ENCODE peak calls at places on chromosomes 7 and 10, in eight cellular contexts. O, A, K, Y, M, V, D and U are unnamed samples.

GRCh38 chr10:31171402-31172120 is 139.9 kb upstream of the ZNF438 start:
- DNase-seq in Y (no peak), D (peak; percentile 19), O (no peak), A (no peak), M (no peak), V (peak; percentile 5), K (no peak), U (no peak)

GRCh38 chr7:18552311-18552916 is 56.9 kb downstream of the HDAC9 start:
- DNase-seq in M (no peak), Y (no peak), A (no peak), O (no peak), D (no peak), V (no peak), K (no peak), U (no peak)

GRCh38 chr7:100584677-100585510 is 1.0 kb downstream of the LRCH4 start:
- DNase-seq in V (no peak), M (peak; percentile 81), O (no peak), A (no peak), D (peak; percentile 79), K (peak; percentile 61), Y (no peak), U (peak; percentile 51)

GRCh38 chr7:95095259-95096122 is 188.1 kb downstream of the PPP1R9A start:
- DNase-seq in A (no peak), O (no peak), M (no peak), K (no peak), Y (no peak), D (no peak), V (no peak), U (no peak)

GRCh38 chr7:2821161-2821841 is 22.8 kb downstream of the GNA12 start:
- DNase-seq in V (no peak), D (peak; percentile 94), Y (peak; percentile 50), M (no peak), A (no peak), K (peak; percentile 92), O (no peak), U (peak; percentile 13)

GRCh38 chr7:92735707-92736106 is 100.7 kb downstream of the CDK6 start:
- DNase-seq in D (peak; percentile 73), A (no peak), V (no peak), K (no peak), O (no peak), Y (no peak), M (no peak), U (no peak)

GRCh38 chr10:17290226-17290625 is 62.2 kb downstream of the VIM start:
- DNase-seq in O (no peak), M (no peak), Y (no peak), D (peak; percentile 22), A (no peak), V (no peak), K (peak; percentile 53), U (peak; percentile 35)

GRCh38 chr7:124992881-124993562 is 63.4 kb upstream of the POT1 start:
- DNase-seq in Y (peak; percentile 57), A (no peak), V (no peak), K (peak; percentile 88), O (no peak), D (peak; percentile 91), M (no peak), U (no peak)

GRCh38 chr7:50397320-50397970 is 52.7 kb downstream of the FIGNL1 start:
- DNase-seq in O (no peak), A (no peak), D (no peak), V (no peak), M (no peak), Y (no peak), K (no peak), U (peak; percentile 69)

GRCh38 chr7:24981544-24981951 is 1.6 kb upstream of the OSBPL3 start:
- DNase-seq in V (peak; percentile 45), Y (no peak), A (peak; percentile 76), M (peak; percentile 69), K (peak; percentile 58), O (peak; percentile 90), D (peak; percentile 60), U (peak; percentile 70)

GRCh38 chr10:31977440-31978157 is 49.0 kb upstream of the ARHGAP12 start:
- DNase-seq in O (no peak), V (no peak), K (peak; percentile 90), Y (no peak), D (peak; percentile 87), A (no peak), M (no peak), U (no peak)

GRCh38 chr7:46220066-46220630 is 299.1 kb upstream of the IGFBP3 start:
- DNase-seq in K (peak; percentile 98), M (no peak), V (no peak), D (peak; percentile 39), A (no peak), Y (no peak), O (no peak), U (no peak)

GRCh38 chr7:80439894-80440811 is 71.7 kb downstream of the GNAT3 start:
- DNase-seq in V (no peak), Y (no peak), A (no peak), K (peak; percentile 41), O (no peak), D (peak; percentile 77), M (no peak), U (no peak)

GRCh38 chr7:84073476-84073875 is 121.1 kb downstream of the SEMA3A start:
- DNase-seq in A (no peak), M (no peak), V (no peak), Y (no peak), K (no peak), D (peak; percentile 70), O (no peak), U (no peak)

GRCh38 chr7:50379082-50379481 is 71.1 kb downstream of the FIGNL1 start:
- DNase-seq in Y (no peak), O (no peak), K (peak; percentile 97), M (no peak), A (no peak), V (no peak), D (no peak), U (no peak)

GRCh38 chr7:44103941-44104879 is at the start of gene AEBP1:
- DNase-seq in K (no peak), M (no peak), O (peak; percentile 88), V (peak; percentile 82), A (no peak), Y (no peak), D (peak; percentile 33), U (peak; percentile 54)

GRCh38 chr10:73900068-73900467 is 10.9 kb upstream of the PLAU start:
- DNase-seq in Y (no peak), D (no peak), A (no peak), M (no peak), K (no peak), V (no peak), O (no peak), U (no peak)

GRCh38 chr10:63712717-63713115 is 191.5 kb downstream of the REEP3 start:
- DNase-seq in O (no peak), Y (no peak), D (peak; percentile 51), V (no peak), A (no peak), K (no peak), M (no peak), U (no peak)

GRCh38 chr10:103276251-103276936 is 544 bp upstream of the INA start:
- DNase-seq in K (no peak), A (no peak), O (no peak), D (no peak), Y (no peak), M (no peak), V (no peak), U (no peak)

GRCh38 chr7:143256932-143257331 is 6.3 kb upstream of the GSTK1 start:
- DNase-seq in A (no peak), D (no peak), Y (no peak), O (no peak), K (no peak), M (no peak), V (no peak), U (no peak)

GRCh38 chr7:143257501-143257900 is 5.7 kb upstream of the GSTK1 start:
- DNase-seq in M (no peak), A (no peak), Y (no peak), O (no peak), V (no peak), K (no peak), D (no peak), U (no peak)

GRCh38 chr7:143258830-143259229 is 4.4 kb upstream of the GSTK1 start:
- DNase-seq in V (no peak), K (no peak), A (no peak), O (no peak), Y (no peak), D (no peak), M (no peak), U (peak; percentile 45)

GRCh38 chr7:143255564-143255963 is 7.7 kb upstream of the GSTK1 start:
- DNase-seq in D (peak; percentile 39), O (no peak), Y (no peak), M (no peak), K (no peak), V (no peak), A (no peak), U (no peak)

DNA sequence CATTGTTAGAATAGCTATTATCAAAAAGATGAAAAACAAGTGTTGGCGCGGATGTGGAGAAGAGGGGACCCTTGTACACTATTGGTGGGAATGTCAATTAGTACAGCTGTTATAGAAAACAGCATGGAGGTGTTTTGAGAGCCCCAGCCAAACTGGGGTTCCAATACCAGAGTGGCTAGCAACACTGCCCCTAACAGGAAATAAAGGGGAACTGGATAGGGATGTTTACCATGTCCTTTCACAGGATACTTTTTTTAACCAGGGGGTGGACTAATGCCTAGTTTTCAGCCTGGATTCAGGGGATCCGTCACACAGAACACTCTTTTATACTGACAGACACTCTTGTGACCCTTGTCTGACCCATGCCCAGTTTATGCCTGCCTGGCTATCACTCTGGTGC is 6.9 kb upstream of the GSTK1 start:
- DNase-seq in M (no peak), D (no peak), Y (no peak), K (no peak), O (no peak), A (no peak), V (no peak), U (no peak)
- TF ChIP-seq CTCF in M (no peak), D (peak; percentile 33), Y (no peak), K (no peak), O (no peak), A (peak; percentile 13), V (peak; percentile 39), U (peak; percentile 16)

GRCh38 chr10:61547297-61547696 is 94.1 kb upstream of the TMEM26 start:
- DNase-seq in K (no peak), V (no peak), Y (no peak), M (no peak), O (no peak), D (peak; percentile 6), A (no peak), U (no peak)
- TF ChIP-seq CTCF in K (no peak), V (peak; percentile 10), Y (no peak), M (no peak), O (no peak), D (no peak), A (no peak), U (no peak)

GRCh38 chr10:123140164-123140982 is 4.6 kb downstream of the HMX3 start:
- DNase-seq in M (no peak), O (peak; percentile 77), D (no peak), A (no peak), V (no peak), K (no peak), Y (no peak), U (peak; percentile 36)
- TF ChIP-seq CTCF in M (no peak), O (no peak), D (no peak), A (no peak), V (no peak), K (peak; percentile 29), Y (no peak), U (no peak)

DNA sequence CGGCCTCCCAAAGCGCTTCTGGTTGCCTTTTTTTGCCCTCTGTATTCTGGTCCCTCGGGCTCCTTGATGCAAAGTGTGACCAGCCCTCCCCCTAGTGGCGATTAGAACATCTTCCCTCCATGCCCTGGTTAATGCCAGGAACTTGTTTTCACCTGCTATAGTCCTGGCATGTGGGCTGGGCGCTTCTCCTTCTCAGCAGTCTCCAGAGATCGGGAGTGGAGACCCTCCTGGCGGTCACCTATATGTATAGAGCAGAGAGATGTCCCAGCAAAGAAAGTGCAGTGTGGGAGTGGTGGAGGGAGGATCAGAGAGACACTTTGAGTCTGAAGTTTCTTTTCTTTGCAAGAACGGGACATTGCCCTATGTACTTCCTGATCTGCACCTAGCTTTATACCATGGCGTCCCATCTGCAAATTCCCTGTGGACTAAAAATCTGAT is 264.1 kb downstream of the OTUD1 start:
- DNase-seq in A (no peak), Y (peak; percentile 1), O (no peak), M (peak; percentile 46), K (peak; percentile 57), V (peak; percentile 67), D (peak; percentile 72), U (peak; percentile 78)
- TF ChIP-seq CTCF in A (no peak), Y (peak; percentile 66), O (peak; percentile 65), M (peak; percentile 67), K (peak; percentile 87), V (peak; percentile 82), D (peak; percentile 77), U (peak; percentile 71)